ENCODE peak calls at places on chromosomes 16 and 17, in eight cellular contexts. W is fibroblast of lung, N is NCI-H2081, U is left colon, B is GM04503, T is A172, V is T47D, J is DMS53. L is an unnamed sample.

GRCh38 chr16:87754535-87754934 is 11.3 kb downstream of the KLHDC4 start:
- DNase-seq in W (no peak), N (no peak), U (no peak), B (no peak), T (no peak), V (no peak), J (no peak), L (no peak)

GRCh38 chr16:86946396-86946795 is 368.0 kb downstream of the FOXL1 start:
- DNase-seq in W (peak), N (no peak), U (no peak), B (no peak), T (peak), V (no peak), J (no peak), L (no peak)

GRCh38 chr16:58026139-58026704 is 668 bp downstream of the MMP15 start:
- DNase-seq in W (peak), N (peak), U (peak), B (no peak), T (no peak), V (peak), J (peak), L (peak)

GRCh38 chr16:20938426-20938825 is 37.9 kb downstream of the LYRM1 start:
- DNase-seq in W (peak), N (no peak), U (no peak), B (no peak), T (peak), V (no peak), J (no peak), L (no peak)

GRCh38 chr16:30375830-30376229 is 1.2 kb downstream of the MYL11 start:
- DNase-seq in W (no peak), N (no peak), U (no peak), B (no peak), T (no peak), V (no peak), J (no peak), L (no peak)

GRCh38 chr16:53433930-53434435 is 288 bp upstream of the RBL2 start:
- DNase-seq in W (no peak), N (no peak), U (peak), B (no peak), T (no peak), V (no peak), J (no peak), L (peak)

GRCh38 chr17:67218385-67218950 is 26.5 kb downstream of the HELZ start:
- DNase-seq in W (peak), N (no peak), U (no peak), B (no peak), T (no peak), V (no peak), J (no peak), L (no peak)

GRCh38 chr17:20066253-20066652 is 57.1 kb downstream of the SPECC1 start:
- DNase-seq in W (peak), N (no peak), U (no peak), B (peak), T (peak), V (no peak), J (no peak), L (peak)

GRCh38 chr16:10039220-10040096 is 142.8 kb downstream of the GRIN2A start:
- DNase-seq in W (peak), N (no peak), U (no peak), B (no peak), T (no peak), V (peak), J (no peak), L (peak)

GRCh38 chr17:48601528-48602430 is 3.0 kb downstream of the HOXB6 start:
- DNase-seq in W (no peak), N (no peak), U (peak), B (no peak), T (peak), V (no peak), J (peak), L (peak)

GRCh38 chr16:54633943-54634362 is 296.7 kb upstream of the IRX5 start:
- DNase-seq in W (peak), N (no peak), U (no peak), B (no peak), T (peak), V (no peak), J (peak), L (peak)

GRCh38 chr16:2267913-2268666 is at the start of gene RNPS1:
- DNase-seq in W (peak), N (peak), U (peak), B (peak), T (peak), V (peak), J (peak), L (peak)

GRCh38 chr16:68893710-68894705 is 50.7 kb downstream of the TANGO6 start:
- DNase-seq in W (peak), N (no peak), U (no peak), B (no peak), T (peak), V (peak), J (no peak), L (no peak)

GRCh38 chr17:57498443-57498842 is 242.1 kb downstream of the MSI2 start:
- DNase-seq in W (no peak), N (no peak), U (no peak), B (no peak), T (no peak), V (no peak), J (no peak), L (no peak)

GRCh38 chr16:60203525-60204124 is 1469.5 kb upstream of the GOT2 start:
- DNase-seq in W (peak), N (no peak), U (no peak), B (no peak), T (no peak), V (no peak), J (peak), L (no peak)

L was measured in NCI-H69.